ENCODE peak calls at places on chromosome 9, in four cellular contexts. N, X, D and L are unnamed samples.

GRCh38 chr9:92807757-92808725 is 43.4 kb upstream of the BICD2 start:
- DNase-seq in N (no peak), X (no peak), D (no peak), L (no peak)

GRCh38 chr9:126615251-126615790 is 1.6 kb downstream of the LMX1B start:
- DNase-seq in N (peak), X (no peak), D (peak), L (peak)

GRCh38 chr9:88310310-88310980 is 77.8 kb upstream of the SPIN1 start:
- DNase-seq in N (no peak), X (no peak), D (no peak), L (no peak)

GRCh38 chr9:115615821-115616665 is 498.1 kb upstream of the TNC start:
- DNase-seq in N (no peak), X (peak), D (no peak), L (no peak)

GRCh38 chr9:92961627-92962302 is 14.4 kb downstream of the FGD3 start:
- DNase-seq in N (no peak), X (no peak), D (no peak), L (peak)

GRCh38 chr9:137168907-137169763 is 716 bp downstream of the LRRC26 start:
- DNase-seq in N (no peak), X (no peak), D (peak), L (peak)

GRCh38 chr9:14056235-14056930 is 257.6 kb downstream of the NFIB start:
- DNase-seq in N (no peak), X (no peak), D (no peak), L (no peak)

GRCh38 chr9:28032178-28032532 is 458.9 kb upstream of the C9orf72 start:
- DNase-seq in N (no peak), X (no peak), D (no peak), L (no peak)

GRCh38 chr9:111099199-111100005 is 61.1 kb upstream of the LPAR1 start:
- DNase-seq in N (no peak), X (peak), D (no peak), L (no peak)

GRCh38 chr9:78871452-78872331 is 574.8 kb downstream of the PSAT1 start:
- DNase-seq in N (no peak), X (peak), D (no peak), L (no peak)

GRCh38 chr9:77215874-77216273 is 38.5 kb downstream of the VPS13A start:
- DNase-seq in N (no peak), X (no peak), D (no peak), L (no peak)

GRCh38 chr9:124594673-124595072 is 87.5 kb upstream of the NR5A1 start:
- DNase-seq in N (no peak), X (no peak), D (no peak), L (no peak)

GRCh38 chr9:2469681-2470141 is 151.9 kb upstream of the VLDLR start:
- DNase-seq in N (no peak), X (no peak), D (peak), L (peak)

GRCh38 chr9:110788871-110789270 is 120.3 kb downstream of the MUSK start:
- DNase-seq in N (no peak), X (no peak), D (no peak), L (no peak)

GRCh38 chr9:88272986-88273385 is 115.3 kb upstream of the SPIN1 start:
- DNase-seq in N (no peak), X (no peak), D (no peak), L (no peak)

GRCh38 chr9:128383007-128383753 is 12.0 kb downstream of the URM1 start:
- DNase-seq in N (no peak), X (no peak), D (no peak), L (no peak)

GRCh38 chr9:138057726-138058125 is 180.1 kb downstream of the CACNA1B start:
- DNase-seq in N (no peak), X (no peak), D (no peak), L (no peak)

GRCh38 chr9:38048319-38048969 is 20.6 kb downstream of the SHB start:
- DNase-seq in N (no peak), X (no peak), D (no peak), L (no peak)

GRCh38 chr9:91825422-91825821 is 124.6 kb downstream of the ROR2 start:
- DNase-seq in N (no peak), X (no peak), D (no peak), L (no peak)

GRCh38 chr9:81031422-81032029 is 657.8 kb downstream of the TLE1 start:
- DNase-seq in N (no peak), X (no peak), D (no peak), L (no peak)

GRCh38 chr9:127910613-127911205 is 6.1 kb downstream of the ST6GALNAC4 start:
- DNase-seq in N (no peak), X (no peak), D (no peak), L (no peak)

GRCh38 chr9:6827370-6827949 is 69.7 kb downstream of the KDM4C start:
- DNase-seq in N (no peak), X (no peak), D (no peak), L (peak)

GRCh38 chr9:5326893-5327548 is 12.7 kb downstream of the RLN1 start:
- DNase-seq in N (no peak), X (no peak), D (no peak), L (no peak)

GRCh38 chr9:76882686-76883085 is 23.2 kb downstream of the PRUNE2 start:
- DNase-seq in N (no peak), X (no peak), D (no peak), L (peak)

GRCh38 chr9:97809666-97810344 is 43.2 kb upstream of the FOXE1 start:
- DNase-seq in N (no peak), X (no peak), D (no peak), L (no peak)

GRCh38 chr9:122791872-122792669 is 3.3 kb downstream of the OR5C1 start:
- DNase-seq in N (no peak), X (no peak), D (no peak), L (peak)

GRCh38 chr9:95055337-95055850 is 262.1 kb downstream of the FANCC start:
- DNase-seq in N (no peak), X (no peak), D (no peak), L (no peak)

GRCh38 chr9:12996971-12997370 is 222.2 kb downstream of the LURAP1L start:
- DNase-seq in N (no peak), X (no peak), D (no peak), L (no peak)

GRCh38 chr9:136952354-136952855 is 332 bp downstream of the LCN12 start:
- DNase-seq in N (no peak), X (no peak), D (no peak), L (no peak)

GRCh38 chr9:81608289-81608657 is 81.1 kb downstream of the TLE1 start:
- DNase-seq in N (no peak), X (no peak), D (no peak), L (no peak)

GRCh38 chr9:33374634-33375237 is 27.6 kb downstream of the AQP7 start:
- DNase-seq in N (peak), X (peak), D (peak), L (peak)

GRCh38 chr9:20170122-20170521 is 381.3 kb upstream of the SLC24A2 start:
- DNase-seq in N (no peak), X (no peak), D (no peak), L (no peak)

GRCh38 chr9:91036356-91036755 is 234.7 kb downstream of the SYK start:
- DNase-seq in N (no peak), X (no peak), D (no peak), L (no peak)

GRCh38 chr9:82148849-82149544 is 160.4 kb downstream of the SPATA31D1 start:
- DNase-seq in N (no peak), X (peak), D (no peak), L (no peak)

GRCh38 chr9:101388507-101388993 is 3.7 kb upstream of the BAAT start:
- DNase-seq in N (no peak), X (no peak), D (no peak), L (no peak)

GRCh38 chr9:131663288-131663687 is 76.6 kb downstream of the RAPGEF1 start:
- DNase-seq in N (no peak), X (no peak), D (no peak), L (no peak)

GRCh38 chr9:110835404-110835803 is 166.8 kb downstream of the MUSK start:
- DNase-seq in N (no peak), X (peak), D (no peak), L (no peak)

GRCh38 chr9:70043689-70044449 is at the start of gene MAMDC2:
- DNase-seq in N (peak), X (no peak), D (no peak), L (no peak)

GRCh38 chr9:114384836-114385411 is 2.9 kb downstream of the AKNA start:
- DNase-seq in N (no peak), X (no peak), D (no peak), L (no peak)

GRCh38 chr9:127293314-127293713 is 28.7 kb downstream of the GARNL3 start:
- DNase-seq in N (no peak), X (no peak), D (no peak), L (no peak)

GRCh38 chr9:120926397-120926928 is at the start of gene TRAF1:
- DNase-seq in N (no peak), X (no peak), D (peak), L (peak)

GRCh38 chr9:120924698-120925534 is 1.7 kb downstream of the TRAF1 start:
- DNase-seq in N (no peak), X (no peak), D (no peak), L (peak)

GRCh38 chr9:120923620-120924328 is 2.8 kb downstream of the TRAF1 start:
- DNase-seq in N (no peak), X (no peak), D (no peak), L (peak)

GRCh38 chr9:120927125-120928014 is 774 bp upstream of the TRAF1 start:
- DNase-seq in N (no peak), X (no peak), D (no peak), L (peak)

GRCh38 chr9:120925535-120926396 is 830 bp downstream of the TRAF1 start:
- DNase-seq in N (no peak), X (peak), D (no peak), L (peak)
- H3K4me3 ChIP-seq in N (no peak), X (no peak), D (no peak), L (peak)

DNA sequence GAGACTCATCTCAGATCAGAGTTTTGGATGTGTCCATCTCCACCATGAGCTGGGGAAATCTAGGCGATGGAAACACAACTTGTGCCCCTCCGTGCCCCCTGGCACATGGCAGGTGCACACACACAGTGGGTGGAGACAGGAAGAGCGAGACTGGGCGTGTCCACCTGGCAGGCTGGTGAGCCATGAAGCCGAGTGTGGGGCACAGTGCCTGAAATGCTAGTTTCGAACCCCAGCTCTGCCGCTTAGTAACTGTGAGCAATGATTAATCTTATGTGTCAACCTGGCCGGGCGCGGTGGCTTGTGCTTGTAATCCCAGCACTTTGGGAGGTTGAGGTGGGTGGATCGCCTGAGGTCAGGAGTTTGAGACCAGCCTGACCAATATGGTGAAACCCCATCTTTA is 80.8 kb upstream of the RNU6ATAC start:
- DNase-seq in N (no peak), X (no peak), D (no peak), L (no peak)
- H3K4me3 ChIP-seq in N (no peak), X (no peak), D (no peak), L (no peak)

DNA sequence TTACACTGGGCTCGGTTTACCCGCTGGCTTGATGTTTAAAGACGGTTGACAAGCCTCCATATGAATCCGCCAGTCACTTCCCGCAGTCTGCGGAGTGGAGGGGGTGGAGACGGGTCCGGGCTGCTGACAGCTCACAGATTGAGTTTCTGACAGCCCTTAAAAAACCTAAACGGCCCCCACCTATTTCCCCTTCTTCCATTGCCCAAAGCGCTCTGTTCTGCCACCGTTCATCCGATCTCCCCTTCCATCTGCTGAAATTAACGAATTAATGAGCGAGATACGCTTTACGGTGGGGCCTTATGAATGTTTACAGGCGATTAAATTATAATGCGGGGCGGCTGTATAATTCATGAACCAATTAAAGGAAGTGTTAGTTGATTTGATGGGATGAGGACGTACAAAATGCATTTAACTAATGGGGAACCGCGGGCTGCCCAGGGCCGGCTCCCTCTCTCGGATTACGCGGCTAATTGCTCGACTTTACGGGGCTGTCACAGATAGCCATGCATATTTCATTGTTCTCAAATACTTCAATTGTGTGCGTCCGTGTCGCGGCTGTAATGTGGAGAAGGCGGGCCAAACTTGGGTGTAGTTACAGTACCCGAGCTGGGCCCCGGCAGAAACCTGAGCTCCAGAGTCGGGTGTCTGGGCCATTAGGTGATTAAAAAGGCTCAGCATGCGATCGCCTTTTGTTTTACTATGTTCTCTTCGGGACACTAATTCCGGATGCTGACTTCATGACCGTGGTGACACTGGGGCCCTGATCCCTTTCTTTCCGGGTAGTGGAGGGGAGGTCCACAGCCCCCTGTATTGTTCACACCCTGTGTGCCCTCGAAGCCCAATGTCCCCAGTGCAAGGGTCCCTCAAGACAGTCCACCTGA is 74.9 kb downstream of the GTF3C4 start:
- DNase-seq in N (no peak), X (no peak), D (no peak), L (no peak)
- H3K4me3 ChIP-seq in N (no peak), X (no peak), D (no peak), L (no peak)

GRCh38 chr9:31799953-31800609 is 584.4 kb upstream of the ACO1 start:
- DNase-seq in N (no peak), X (no peak), D (no peak), L (peak)
- H3K4me3 ChIP-seq in N (no peak), X (no peak), D (no peak), L (no peak)